ENCODE peak calls at places on chromosomes 16 and 17, in six cellular contexts. Z is CD14-positive monocyte, W is cardiac muscle cell, B is GM13976, G is NB4, F is fibroblast of lung. U is an unnamed sample.

GRCh38 chr17:31068291-31068690 is 26.5 kb upstream of the NF1 start:
- DNase-seq in Z (no peak), W (no peak), B (peak; percentile 57), G (peak; percentile 82), F (no peak), U (peak; percentile 47)

GRCh38 chr16:84893849-84894599 is 74.2 kb downstream of the CRISPLD2 start:
- DNase-seq in Z (peak; percentile 64), W (no peak), B (no peak), G (peak; percentile 83), F (no peak), U (no peak)

GRCh38 chr16:69406780-69407331 is 17.6 kb upstream of the CYB5B start:
- DNase-seq in Z (no peak), W (no peak), B (no peak), G (peak; percentile 49), F (peak; percentile 6), U (peak; percentile 15)

GRCh38 chr17:58362368-58363014 is 10.5 kb upstream of the SUPT4H1 start:
- DNase-seq in Z (no peak), W (no peak), B (no peak), G (no peak), F (no peak), U (no peak)

GRCh38 chr16:77183137-77183536 is 7.9 kb upstream of the MON1B start:
- DNase-seq in Z (no peak), W (no peak), B (no peak), G (no peak), F (peak; percentile 18), U (no peak)

GRCh38 chr16:50238868-50239301 is 27.5 kb upstream of the ADCY7 start:
- DNase-seq in Z (no peak), W (no peak), B (no peak), G (no peak), F (no peak), U (no peak)

GRCh38 chr17:67633751-67634191 is 84.0 kb upstream of the NOL11 start:
- DNase-seq in Z (no peak), W (no peak), B (no peak), G (no peak), F (no peak), U (no peak)

GRCh38 chr16:58046054-58046881 is 20.7 kb downstream of the MMP15 start:
- DNase-seq in Z (no peak), W (no peak), B (no peak), G (peak; percentile 67), F (no peak), U (no peak)

GRCh38 chr16:7405166-7405565 is 72.5 kb downstream of the RBFOX1 start:
- DNase-seq in Z (no peak), W (peak; percentile 60), B (no peak), G (no peak), F (no peak), U (no peak)

GRCh38 chr17:76481091-76481655 is 13.8 kb downstream of the AANAT start:
- DNase-seq in Z (no peak), W (no peak), B (peak; percentile 82), G (peak; percentile 42), F (no peak), U (no peak)

GRCh38 chr17:2700491-2701141 is 10.9 kb downstream of the CLUH start:
- DNase-seq in Z (no peak), W (no peak), B (no peak), G (no peak), F (no peak), U (no peak)

GRCh38 chr17:79948406-79948917 is 87.2 kb downstream of the TBC1D16 start:
- DNase-seq in Z (peak; percentile 11), W (no peak), B (no peak), G (peak; percentile 1), F (no peak), U (no peak)

GRCh38 chr17:7747586-7747985 is 30.0 kb downstream of the DNAH2 start:
- DNase-seq in Z (no peak), W (no peak), B (no peak), G (no peak), F (peak; percentile 73), U (peak; percentile 27)

GRCh38 chr17:55056530-55056929 is 88.0 kb downstream of the STXBP4 start:
- DNase-seq in Z (no peak), W (no peak), B (no peak), G (no peak), F (peak; percentile 30), U (no peak)

GRCh38 chr17:12510535-12510934 is 155.2 kb upstream of the MYOCD start:
- DNase-seq in Z (no peak), W (no peak), B (no peak), G (no peak), F (peak; percentile 58), U (peak; percentile 68)

GRCh38 chr16:72723781-72724180 is 324.1 kb downstream of the ZFHX3 start:
- DNase-seq in Z (no peak), W (no peak), B (no peak), G (no peak), F (peak; percentile 31), U (peak; percentile 4)

GRCh38 chr16:56852968-56853367 is 12.0 kb upstream of the SLC12A3 start:
- DNase-seq in Z (no peak), W (no peak), B (no peak), G (no peak), F (no peak), U (no peak)

GRCh38 chr16:16010194-16010593 is 60.8 kb downstream of the ABCC1 start:
- DNase-seq in Z (no peak), W (no peak), B (no peak), G (no peak), F (no peak), U (no peak)

GRCh38 chr17:56203430-56203829 is 50.2 kb downstream of the ANKFN1 start:
- DNase-seq in Z (no peak), W (no peak), B (no peak), G (peak; percentile 16), F (no peak), U (peak; percentile 53)

GRCh38 chr16:29961127-29961478 is 776 bp upstream of the TMEM219 start:
- DNase-seq in Z (no peak), W (no peak), B (no peak), G (no peak), F (no peak), U (no peak)

GRCh38 chr17:35577826-35578194 is 561 bp downstream of the PEX12 start:
- DNase-seq in Z (no peak), W (no peak), B (peak; percentile 18), G (peak; percentile 18), F (peak; percentile 24), U (peak; percentile 16)

GRCh38 chr17:47810200-47810821 is 11.3 kb downstream of the OSBPL7 start:
- DNase-seq in Z (no peak), W (peak; percentile 28), B (peak; percentile 70), G (no peak), F (peak; percentile 92), U (peak; percentile 93)

GRCh38 chr16:66844342-66845079 is at the start of gene CA7:
- DNase-seq in Z (no peak), W (peak; percentile 23), B (no peak), G (no peak), F (no peak), U (no peak)

GRCh38 chr17:66468241-66469087 is 166.1 kb downstream of the PRKCA start:
- DNase-seq in Z (peak; percentile 58), W (no peak), B (no peak), G (peak; percentile 86), F (peak; percentile 40), U (no peak)

GRCh38 chr17:559699-560378 is 154.8 kb downstream of the VPS53 start:
- DNase-seq in Z (peak; percentile 89), W (no peak), B (no peak), G (no peak), F (peak; percentile 93), U (peak; percentile 93)

GRCh38 chr16:67548265-67549126 is 13.8 kb upstream of the CTCF start:
- DNase-seq in Z (no peak), W (no peak), B (peak; percentile 70), G (peak; percentile 50), F (no peak), U (no peak)

GRCh38 chr16:50102046-50102756 is 36.4 kb downstream of the HEATR3 start:
- DNase-seq in Z (peak; percentile 61), W (no peak), B (peak; percentile 40), G (no peak), F (peak; percentile 83), U (peak; percentile 89)

GRCh38 chr17:69523252-69523861 is 108.9 kb downstream of the MAP2K6 start:
- DNase-seq in Z (no peak), W (peak; percentile 52), B (peak; percentile 41), G (peak; percentile 44), F (peak; percentile 40), U (peak; percentile 43)

GRCh38 chr16:3187798-3188674 is at the start of gene OR1F1:
- DNase-seq in Z (no peak), W (peak; percentile 30), B (peak; percentile 70), G (peak; percentile 73), F (peak; percentile 77), U (peak; percentile 92)

DNA sequence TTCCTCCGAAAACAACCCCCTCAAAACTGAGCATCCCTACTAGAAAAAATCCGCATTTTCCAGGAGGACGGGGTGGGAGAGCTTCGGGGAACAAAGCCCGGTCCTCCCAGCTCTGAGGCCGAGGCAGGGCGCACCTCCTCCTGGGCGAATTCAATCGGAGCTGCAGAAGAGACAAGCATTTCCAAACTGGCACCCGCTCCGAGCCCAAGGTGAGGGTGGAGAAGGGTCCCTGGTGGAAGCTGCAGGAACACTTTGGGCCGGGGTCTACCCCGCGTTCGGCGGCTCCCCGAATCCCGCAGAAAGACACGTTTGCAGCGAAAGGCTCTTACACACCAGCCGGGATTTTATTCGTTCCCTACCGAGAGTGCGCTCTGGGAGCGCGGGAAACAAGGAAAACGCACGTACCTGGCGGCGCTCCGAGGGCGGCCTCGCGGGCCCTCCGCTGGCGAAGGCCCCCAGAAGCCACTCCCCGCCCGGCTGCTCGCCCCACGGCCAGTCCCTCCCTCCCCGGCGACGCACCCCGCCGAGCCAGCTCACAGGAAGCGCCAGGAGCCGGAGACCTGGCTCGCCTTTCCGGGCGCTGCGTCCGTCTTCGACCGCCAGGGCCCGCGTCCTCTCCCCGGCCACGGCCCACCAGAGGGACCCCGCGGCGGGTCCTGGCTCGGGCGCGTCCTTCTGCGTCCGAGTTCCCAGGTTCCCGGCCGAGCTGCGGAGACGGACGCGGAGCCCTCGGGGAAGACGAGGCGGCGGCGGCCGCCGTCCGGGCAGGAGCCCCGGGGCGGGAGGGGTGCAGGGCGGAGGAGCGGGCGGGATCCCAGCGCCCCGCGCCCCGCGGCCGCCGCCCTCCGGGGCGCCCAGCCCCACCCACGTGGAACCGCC is 49.8 kb upstream of the BAHCC1 start:
- DNase-seq in Z (peak; percentile 79), W (peak; percentile 89), B (peak; percentile 91), G (peak; percentile 91), F (peak; percentile 89), U (peak; percentile 93)
- TF ChIP-seq CTCF in Z (no peak), W (peak; percentile 32), B (no peak), G (no peak), F (no peak), U (peak; percentile 63)

GRCh38 chr16:31458073-31458834 is 1.0 kb upstream of the ARMC5 start:
- DNase-seq in Z (no peak), W (peak; percentile 50), B (peak; percentile 65), G (peak; percentile 95), F (peak; percentile 60), U (peak; percentile 21)
- TF ChIP-seq CTCF in Z (no peak), W (no peak), B (no peak), G (peak; percentile 20), F (no peak), U (no peak)

DNA sequence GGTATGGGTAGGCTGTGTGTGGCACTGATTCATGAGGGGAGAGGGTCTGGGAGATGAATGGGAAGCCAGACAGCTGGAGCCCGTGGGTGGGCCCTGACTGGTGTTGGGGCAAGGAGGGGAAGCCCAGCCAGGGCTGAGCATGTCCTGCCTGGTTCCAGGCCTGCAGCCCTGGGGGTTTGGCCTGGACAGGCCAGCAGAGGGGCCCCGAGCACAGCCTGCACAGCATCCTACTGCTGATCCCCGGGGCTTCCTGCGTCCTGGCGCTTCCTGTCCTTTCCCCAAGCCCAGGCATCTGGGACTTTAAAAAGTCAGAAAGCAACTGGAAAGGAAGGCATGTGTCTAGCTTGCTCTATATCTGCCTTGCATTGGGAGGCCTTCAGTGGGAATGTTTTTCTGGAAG is 4.6 kb upstream of the MVD start:
- DNase-seq in Z (no peak), W (no peak), B (no peak), G (no peak), F (no peak), U (no peak)
- TF ChIP-seq CTCF in Z (no peak), W (no peak), B (no peak), G (no peak), F (no peak), U (no peak)

GRCh38 chr16:20806168-20807050 is at the start of the genes ERI2 and REXO5:
- DNase-seq in Z (peak; percentile 64), W (peak; percentile 96), B (peak; percentile 94), G (peak; percentile 97), F (peak; percentile 95), U (peak; percentile 95)
- TF ChIP-seq CTCF in Z (peak; percentile 30), W (peak; percentile 65), B (peak; percentile 61), G (peak; percentile 30), F (peak; percentile 64), U (peak; percentile 72)

U was measured in HFFc6.